ENCODE peak calls at places on chromosomes 13 and 19, in four cellular contexts. B is nephron progenitor cell, Q is Caki2, F is SHP77. C is an unnamed sample.

GRCh38 chr19:11069451-11070009 is 19.7 kb upstream of the LDLR start:
- DNase-seq in B (no peak), F (no peak), Q (no peak), C (no peak)

GRCh38 chr13:100514788-100515409 is 73.7 kb downstream of the GGACT start:
- DNase-seq in Q (peak; percentile 55), B (peak; percentile 85), F (peak; percentile 80), C (peak; percentile 86)

GRCh38 chr13:47930649-47931165 is 70.4 kb downstream of the SUCLA2 start:
- DNase-seq in Q (no peak), F (no peak), B (no peak), C (no peak)

GRCh38 chr19:32719611-32720059 is at the start of gene TDRD12:
- DNase-seq in F (no peak), Q (no peak), B (no peak), C (peak; percentile 15)

GRCh38 chr19:35081201-35081600 is 34.4 kb upstream of the FXYD3 start:
- DNase-seq in F (no peak), Q (no peak), B (no peak), C (no peak)

GRCh38 chr19:13154241-13154778 is 4.1 kb downstream of the IER2 start:
- DNase-seq in F (peak; percentile 23), Q (peak; percentile 80), B (peak; percentile 46), C (peak; percentile 36)

GRCh38 chr19:4197625-4198466 is 15.4 kb downstream of the ANKRD24 start:
- DNase-seq in Q (no peak), B (peak; percentile 67), F (no peak), C (peak; percentile 31)

GRCh38 chr19:35513231-35513974 is at the start of gene DMKN:
- DNase-seq in B (no peak), F (no peak), Q (peak; percentile 63), C (no peak)

GRCh38 chr19:27774337-27774736 is 1438.6 kb downstream of the UQCRFS1 start:
- DNase-seq in Q (no peak), F (no peak), B (no peak), C (peak; percentile 43)

GRCh38 chr13:26255717-26256277 is 1.9 kb downstream of the CDK8 start:
- DNase-seq in B (no peak), F (no peak), Q (no peak), C (no peak)

GRCh38 chr19:3136684-3137055 is 837 bp downstream of the GNA15 start:
- DNase-seq in F (no peak), B (no peak), Q (no peak), C (no peak)

GRCh38 chr13:78680064-78680463 is 21.1 kb upstream of the OBI1 start:
- DNase-seq in B (no peak), Q (no peak), F (no peak), C (no peak)

GRCh38 chr19:2097330-2098327 is 914 bp downstream of the IZUMO4 start:
- DNase-seq in B (no peak), Q (no peak), F (peak; percentile 56), C (no peak)

GRCh38 chr13:27264181-27264580 is 6.4 kb upstream of the RASL11A start:
- DNase-seq in B (no peak), Q (no peak), F (peak; percentile 50), C (no peak)

GRCh38 chr19:48565090-48565489 is 13.1 kb downstream of the SULT2B1 start:
- DNase-seq in F (no peak), Q (peak; percentile 68), B (no peak), C (peak; percentile 78)

GRCh38 chr19:13840751-13841338 is 36.1 kb upstream of the NANOS3 start:
- DNase-seq in B (no peak), F (no peak), Q (no peak), C (no peak)

GRCh38 chr13:102697929-102698648 is 3.2 kb upstream of the METTL21C start:
- DNase-seq in Q (no peak), F (no peak), B (no peak), C (no peak)

GRCh38 chr13:41648314-41648935 is 191.1 kb downstream of the RGCC start:
- DNase-seq in F (no peak), Q (peak; percentile 70), B (no peak), C (no peak)

GRCh38 chr19:17737690-17738153 is 13.6 kb upstream of the FCHO1 start:
- DNase-seq in B (no peak), Q (peak; percentile 60), F (no peak), C (no peak)

GRCh38 chr19:50780753-50781480 is 9.3 kb upstream of the ACP4 start:
- DNase-seq in Q (no peak), F (no peak), B (no peak), C (no peak)

GRCh38 chr19:1783874-1784273 is 28.2 kb downstream of the ATP8B3 start:
- DNase-seq in F (no peak), B (no peak), Q (no peak), C (no peak)

GRCh38 chr19:49567722-49568454 is 12.5 kb downstream of the NOSIP start:
- DNase-seq in B (no peak), F (no peak), Q (no peak), C (no peak)

GRCh38 chr13:69468624-69469023 is 639.0 kb upstream of the ATXN8OS start:
- DNase-seq in F (no peak), B (no peak), Q (no peak), C (no peak)

GRCh38 chr19:35318679-35319448 is 10.1 kb upstream of the CD22 start:
- DNase-seq in Q (peak; percentile 100), F (no peak), B (no peak), C (no peak)

C was measured in WERI-Rb-1.